ENCODE peak calls at places on chromosome 20, in four cellular contexts. Y is COR-L47, R is AG20443, W is T-helper 2 cell. M is an unnamed sample.

GRCh38 chr20:14712302-14712739 is 374.9 kb upstream of the FLRT3 start:
- DNase-seq in Y (no peak), R (peak; percentile 15), W (no peak), M (no peak)

GRCh38 chr20:14331671-14332070 is 5.7 kb downstream of the FLRT3 start:
- DNase-seq in Y (no peak), R (no peak), W (no peak), M (no peak)

GRCh38 chr20:2118783-2119182 is 17.2 kb downstream of the STK35 start:
- DNase-seq in Y (no peak), R (no peak), W (no peak), M (no peak)

GRCh38 chr20:6698056-6698455 is 69.4 kb upstream of the BMP2 start:
- DNase-seq in Y (no peak), R (no peak), W (no peak), M (no peak)

GRCh38 chr20:54029176-54029575 is 41.2 kb downstream of the BCAS1 start:
- DNase-seq in Y (no peak), R (peak; percentile 53), W (no peak), M (no peak)

GRCh38 chr20:25309395-25310267 is 61.7 kb downstream of the PYGB start:
- DNase-seq in Y (peak; percentile 45), R (peak; percentile 82), W (no peak), M (no peak)

GRCh38 chr20:62723351-62723750 is 14.7 kb downstream of the NTSR1 start:
- DNase-seq in Y (peak; percentile 61), R (no peak), W (no peak), M (no peak)

GRCh38 chr20:43665466-43666176 is 1.3 kb upstream of the MYBL2 start:
- DNase-seq in Y (no peak), R (no peak), W (no peak), M (no peak)

GRCh38 chr20:35329435-35330139 is 37.4 kb upstream of the FAM83C start:
- DNase-seq in Y (no peak), R (peak; percentile 63), W (no peak), M (no peak)

GRCh38 chr20:46307139-46307998 is 929 bp downstream of the CDH22 start:
- DNase-seq in Y (peak; percentile 42), R (peak; percentile 84), W (peak; percentile 47), M (peak; percentile 75)

GRCh38 chr20:21225215-21225947 is 77.8 kb upstream of the XRN2 start:
- DNase-seq in Y (no peak), R (peak; percentile 19), W (no peak), M (no peak)

GRCh38 chr20:47724398-47724797 is 60.9 kb downstream of the SULF2 start:
- DNase-seq in Y (no peak), R (no peak), W (no peak), M (no peak)

GRCh38 chr20:2840967-2841531 is 504 bp downstream of the VPS16 start:
- DNase-seq in Y (peak; percentile 23), R (peak; percentile 86), W (no peak), M (no peak)

GRCh38 chr20:48578397-48579098 is 249.3 kb downstream of the PREX1 start:
- DNase-seq in Y (no peak), R (no peak), W (no peak), M (no peak)

GRCh38 chr20:24665741-24666191 is 196.3 kb downstream of the SYNDIG1 start:
- DNase-seq in Y (no peak), R (no peak), W (no peak), M (no peak)

GRCh38 chr20:16684416-16684815 is 45.4 kb upstream of the SNRPB2 start:
- DNase-seq in Y (no peak), R (no peak), W (no peak), M (no peak)

GRCh38 chr20:46364670-46365482 is 41.5 kb downstream of the ELMO2 start:
- DNase-seq in Y (no peak), R (no peak), W (no peak), M (no peak)

GRCh38 chr20:34514897-34515483 is 1.2 kb upstream of the DYNLRB1 start:
- DNase-seq in Y (no peak), R (no peak), W (no peak), M (no peak)

GRCh38 chr20:15673206-15673605 is 900.0 kb downstream of the KIF16B start:
- DNase-seq in Y (no peak), R (peak; percentile 68), W (no peak), M (no peak)

GRCh38 chr20:57484772-57485171 is 40.2 kb downstream of the CTCFL start:
- DNase-seq in Y (no peak), R (no peak), W (no peak), M (no peak)

GRCh38 chr20:6134592-6134991 is 11.8 kb upstream of the FERMT1 start:
- DNase-seq in Y (no peak), R (no peak), W (no peak), M (no peak)

GRCh38 chr20:31666258-31667042 is 28.7 kb downstream of the COX4I2 start:
- DNase-seq in Y (no peak), R (no peak), W (no peak), M (peak; percentile 22)

GRCh38 chr20:34022154-34022842 is 28.6 kb downstream of the RALY start:
- DNase-seq in Y (no peak), R (peak; percentile 21), W (no peak), M (no peak)

GRCh38 chr20:49859807-49860206 is 47.2 kb downstream of the SLC9A8 start:
- DNase-seq in Y (no peak), R (no peak), W (no peak), M (no peak)

GRCh38 chr20:24897974-24898373 is 51.1 kb upstream of the CST7 start:
- DNase-seq in Y (no peak), R (no peak), W (no peak), M (no peak)

M was measured in T-cell.